ENCODE peak calls at places on chromosomes 11 and 22, in eight cellular contexts. One of them, this sample, is unnamed.
A peak's percentile ranks its signal among the peaks of the same experiment; 100 is the strongest.

GRCh38 chr22:31085493-31085824 is 4.3 kb downstream of the SMTN start:
- DNase-seq in lower lobe of right lung: no peak
- DNase-seq in neural progenitor cell: peak; percentile 66
- DNase-seq in sigmoid colon: peak; percentile 84
- DNase-seq in A549: no peak
- DNase-seq in PC-9: no peak
- DNase-seq in endothelial cell of umbilical vein: no peak
- DNase-seq in mammary epithelial cell: peak; percentile 62
- DNase-seq in this sample: no peak

GRCh38 chr22:46070215-46070721 is 80.1 kb upstream of the PPARA start:
- DNase-seq in lower lobe of right lung: peak; percentile 84
- DNase-seq in neural progenitor cell: peak; percentile 53
- DNase-seq in sigmoid colon: peak; percentile 91
- DNase-seq in A549: no peak
- DNase-seq in PC-9: peak; percentile 55
- DNase-seq in endothelial cell of umbilical vein: peak; percentile 52
- DNase-seq in mammary epithelial cell: peak; percentile 76
- DNase-seq in this sample: no peak

GRCh38 chr11:35232961-35233360 is 94.0 kb downstream of the CD44 start:
- DNase-seq in lower lobe of right lung: no peak
- DNase-seq in neural progenitor cell: no peak
- DNase-seq in sigmoid colon: no peak
- DNase-seq in A549: no peak
- DNase-seq in PC-9: no peak
- DNase-seq in endothelial cell of umbilical vein: no peak
- DNase-seq in mammary epithelial cell: no peak
- DNase-seq in this sample: no peak

GRCh38 chr22:37306494-37306829 is 24.2 kb downstream of the CYTH4 start:
- DNase-seq in lower lobe of right lung: no peak
- DNase-seq in neural progenitor cell: no peak
- DNase-seq in sigmoid colon: no peak
- DNase-seq in A549: no peak
- DNase-seq in PC-9: no peak
- DNase-seq in endothelial cell of umbilical vein: no peak
- DNase-seq in mammary epithelial cell: no peak
- DNase-seq in this sample: no peak

GRCh38 chr11:45400594-45400993 is 114.5 kb upstream of the SYT13 start:
- DNase-seq in lower lobe of right lung: no peak
- DNase-seq in neural progenitor cell: no peak
- DNase-seq in sigmoid colon: no peak
- DNase-seq in A549: no peak
- DNase-seq in PC-9: no peak
- DNase-seq in endothelial cell of umbilical vein: peak; percentile 41
- DNase-seq in mammary epithelial cell: no peak
- DNase-seq in this sample: no peak

GRCh38 chr22:20221421-20222340 is 46.4 kb downstream of the RTN4R start:
- DNase-seq in lower lobe of right lung: no peak
- DNase-seq in neural progenitor cell: no peak
- DNase-seq in sigmoid colon: no peak
- DNase-seq in A549: no peak
- DNase-seq in PC-9: no peak
- DNase-seq in endothelial cell of umbilical vein: no peak
- DNase-seq in mammary epithelial cell: no peak
- DNase-seq in this sample: no peak

GRCh38 chr11:70108250-70108649 is 30.1 kb downstream of the ANO1 start:
- DNase-seq in lower lobe of right lung: no peak
- DNase-seq in neural progenitor cell: no peak
- DNase-seq in sigmoid colon: peak; percentile 89
- DNase-seq in A549: no peak
- DNase-seq in PC-9: no peak
- DNase-seq in endothelial cell of umbilical vein: no peak
- DNase-seq in mammary epithelial cell: no peak
- DNase-seq in this sample: no peak

GRCh38 chr11:35144103-35144741 is 5.3 kb downstream of the CD44 start:
- DNase-seq in lower lobe of right lung: no peak
- DNase-seq in neural progenitor cell: no peak
- DNase-seq in sigmoid colon: no peak
- DNase-seq in A549: no peak
- DNase-seq in PC-9: peak; percentile 69
- DNase-seq in endothelial cell of umbilical vein: no peak
- DNase-seq in mammary epithelial cell: peak; percentile 87
- DNase-seq in this sample: no peak

GRCh38 chr11:128726464-128727139 is 32.7 kb downstream of the FLI1 start:
- DNase-seq in lower lobe of right lung: peak; percentile 67
- DNase-seq in neural progenitor cell: no peak
- DNase-seq in sigmoid colon: no peak
- DNase-seq in A549: no peak
- DNase-seq in PC-9: no peak
- DNase-seq in endothelial cell of umbilical vein: no peak
- DNase-seq in mammary epithelial cell: no peak
- DNase-seq in this sample: no peak

GRCh38 chr11:107301886-107302285 is 155.7 kb downstream of the CWF19L2 start:
- DNase-seq in lower lobe of right lung: no peak
- DNase-seq in neural progenitor cell: no peak
- DNase-seq in sigmoid colon: no peak
- DNase-seq in A549: no peak
- DNase-seq in PC-9: no peak
- DNase-seq in endothelial cell of umbilical vein: peak; percentile 54
- DNase-seq in mammary epithelial cell: peak; percentile 6
- DNase-seq in this sample: no peak

GRCh38 chr11:36750349-36750748 is 152.3 kb upstream of the RAG2 start:
- DNase-seq in lower lobe of right lung: no peak
- DNase-seq in neural progenitor cell: no peak
- DNase-seq in sigmoid colon: no peak
- DNase-seq in A549: no peak
- DNase-seq in PC-9: no peak
- DNase-seq in endothelial cell of umbilical vein: no peak
- DNase-seq in mammary epithelial cell: no peak
- DNase-seq in this sample: no peak

GRCh38 chr11:75891947-75892739 is 77.1 kb downstream of the UVRAG start:
- DNase-seq in lower lobe of right lung: no peak
- DNase-seq in neural progenitor cell: no peak
- DNase-seq in sigmoid colon: no peak
- DNase-seq in A549: no peak
- DNase-seq in PC-9: no peak
- DNase-seq in endothelial cell of umbilical vein: no peak
- DNase-seq in mammary epithelial cell: no peak
- DNase-seq in this sample: no peak

GRCh38 chr22:37484115-37485005 is 1.8 kb downstream of the MFNG start:
- DNase-seq in lower lobe of right lung: peak; percentile 95
- DNase-seq in neural progenitor cell: peak; percentile 71
- DNase-seq in sigmoid colon: peak; percentile 83
- DNase-seq in A549: no peak
- DNase-seq in PC-9: no peak
- DNase-seq in endothelial cell of umbilical vein: peak; percentile 88
- DNase-seq in mammary epithelial cell: no peak
- DNase-seq in this sample: no peak

GRCh38 chr11:2796091-2796490 is 89.5 kb downstream of the CDKN1C start:
- DNase-seq in lower lobe of right lung: no peak
- DNase-seq in neural progenitor cell: no peak
- DNase-seq in sigmoid colon: peak; percentile 54
- DNase-seq in A549: no peak
- DNase-seq in PC-9: no peak
- DNase-seq in endothelial cell of umbilical vein: no peak
- DNase-seq in mammary epithelial cell: no peak
- DNase-seq in this sample: no peak

GRCh38 chr11:73205666-73206343 is 12.3 kb upstream of the P2RY2 start:
- DNase-seq in lower lobe of right lung: no peak
- DNase-seq in neural progenitor cell: no peak
- DNase-seq in sigmoid colon: no peak
- DNase-seq in A549: no peak
- DNase-seq in PC-9: no peak
- DNase-seq in endothelial cell of umbilical vein: no peak
- DNase-seq in mammary epithelial cell: no peak
- DNase-seq in this sample: no peak

GRCh38 chr11:123707606-123708205 is 33.8 kb downstream of the ZNF202 start:
- DNase-seq in lower lobe of right lung: no peak
- DNase-seq in neural progenitor cell: peak; percentile 79
- DNase-seq in sigmoid colon: no peak
- DNase-seq in A549: peak; percentile 50
- DNase-seq in PC-9: peak; percentile 54
- DNase-seq in endothelial cell of umbilical vein: peak; percentile 75
- DNase-seq in mammary epithelial cell: peak; percentile 52
- DNase-seq in this sample: no peak

GRCh38 chr11:34208266-34209135 is 103.1 kb downstream of the NAT10 start:
- DNase-seq in lower lobe of right lung: no peak
- DNase-seq in neural progenitor cell: no peak
- DNase-seq in sigmoid colon: no peak
- DNase-seq in A549: peak; percentile 44
- DNase-seq in PC-9: peak; percentile 62
- DNase-seq in endothelial cell of umbilical vein: no peak
- DNase-seq in mammary epithelial cell: peak; percentile 82
- DNase-seq in this sample: no peak

GRCh38 chr22:30305519-30305905 is 16.2 kb upstream of the CASTOR1 start:
- DNase-seq in lower lobe of right lung: no peak
- DNase-seq in neural progenitor cell: no peak
- DNase-seq in sigmoid colon: peak; percentile 87
- DNase-seq in A549: no peak
- DNase-seq in PC-9: no peak
- DNase-seq in endothelial cell of umbilical vein: peak; percentile 55
- DNase-seq in mammary epithelial cell: no peak
- DNase-seq in this sample: no peak

GRCh38 chr22:23523746-23524145 is 56.3 kb downstream of the IGLL1 start:
- DNase-seq in lower lobe of right lung: peak; percentile 13
- DNase-seq in neural progenitor cell: no peak
- DNase-seq in sigmoid colon: no peak
- DNase-seq in A549: no peak
- DNase-seq in PC-9: no peak
- DNase-seq in endothelial cell of umbilical vein: no peak
- DNase-seq in mammary epithelial cell: no peak
- DNase-seq in this sample: no peak
- TF ChIP-seq CTCF in lower lobe of right lung: no peak
- TF ChIP-seq CTCF in neural progenitor cell: no peak
- TF ChIP-seq CTCF in sigmoid colon: no peak
- TF ChIP-seq CTCF in A549: no peak
- TF ChIP-seq CTCF in PC-9: no peak
- TF ChIP-seq CTCF in endothelial cell of umbilical vein: no peak
- TF ChIP-seq CTCF in mammary epithelial cell: no peak
- TF ChIP-seq CTCF in this sample: no peak

GRCh38 chr22:39532215-39533071 is at the start of gene RPS19BP1:
- DNase-seq in lower lobe of right lung: peak; percentile 99
- DNase-seq in neural progenitor cell: peak; percentile 99
- DNase-seq in sigmoid colon: peak; percentile 100
- DNase-seq in A549: peak; percentile 85
- DNase-seq in PC-9: peak; percentile 100
- DNase-seq in endothelial cell of umbilical vein: peak; percentile 98
- DNase-seq in mammary epithelial cell: peak; percentile 100
- DNase-seq in this sample: peak; percentile 97

GRCh38 chr22:39528681-39529486 is 3.7 kb downstream of the RPS19BP1 start:
- DNase-seq in lower lobe of right lung: peak; percentile 95
- DNase-seq in neural progenitor cell: peak; percentile 95
- DNase-seq in sigmoid colon: peak; percentile 96
- DNase-seq in A549: peak; percentile 53
- DNase-seq in PC-9: peak; percentile 91
- DNase-seq in endothelial cell of umbilical vein: peak; percentile 82
- DNase-seq in mammary epithelial cell: peak; percentile 85
- DNase-seq in this sample: peak; percentile 59

GRCh38 chr22:39529487-39529851 is 3.1 kb downstream of the RPS19BP1 start:
- DNase-seq in lower lobe of right lung: no peak
- DNase-seq in neural progenitor cell: no peak
- DNase-seq in sigmoid colon: no peak
- DNase-seq in A549: no peak
- DNase-seq in PC-9: no peak
- DNase-seq in endothelial cell of umbilical vein: no peak
- DNase-seq in mammary epithelial cell: no peak
- DNase-seq in this sample: no peak

GRCh38 chr22:39530136-39530535 is 2.4 kb downstream of the RPS19BP1 start:
- DNase-seq in lower lobe of right lung: peak; percentile 34
- DNase-seq in neural progenitor cell: no peak
- DNase-seq in sigmoid colon: no peak
- DNase-seq in A549: no peak
- DNase-seq in PC-9: no peak
- DNase-seq in endothelial cell of umbilical vein: no peak
- DNase-seq in mammary epithelial cell: no peak
- DNase-seq in this sample: no peak

DNA sequence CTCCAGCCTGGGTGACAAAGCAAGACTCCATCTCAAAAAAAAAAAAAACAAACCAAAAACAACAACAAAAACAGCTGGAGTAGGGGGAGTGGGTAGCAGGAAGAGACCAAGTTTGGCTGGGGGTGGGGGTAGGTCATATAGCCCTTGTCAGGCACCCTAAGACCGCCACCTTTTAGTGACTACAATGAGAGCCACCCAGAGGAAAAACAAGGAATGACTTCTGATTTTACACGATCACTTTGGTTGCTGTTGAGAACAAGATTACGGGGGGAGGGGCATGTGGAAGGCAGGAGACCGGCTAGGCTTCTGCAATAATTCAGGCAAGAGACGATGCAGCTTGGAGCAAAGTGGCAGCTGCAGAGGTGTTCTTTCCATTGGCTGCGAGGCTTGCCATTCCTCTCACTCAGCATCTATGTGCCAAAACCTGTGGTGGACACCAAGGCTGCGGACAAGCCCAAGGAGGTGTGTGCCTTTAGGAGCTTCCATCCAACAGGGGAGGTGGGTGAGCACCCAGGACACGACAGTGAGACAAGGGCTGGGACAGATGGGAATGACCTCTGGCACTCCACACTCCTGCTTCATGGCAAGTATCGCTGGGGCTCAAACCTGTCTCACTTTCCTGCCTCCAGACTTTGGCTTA is 1.7 kb downstream of the RPS19BP1 start:
- DNase-seq in lower lobe of right lung: peak; percentile 38
- DNase-seq in neural progenitor cell: peak; percentile 53
- DNase-seq in sigmoid colon: no peak
- DNase-seq in A549: no peak
- DNase-seq in PC-9: no peak
- DNase-seq in endothelial cell of umbilical vein: peak; percentile 36
- DNase-seq in mammary epithelial cell: no peak
- DNase-seq in this sample: no peak
- H3K4me1 ChIP-seq in lower lobe of right lung: peaks cover 69% of the 10 kb centered on the region
- H3K4me1 ChIP-seq in neural progenitor cell: peaks cover 23% of the 10 kb centered on the region
- H3K4me1 ChIP-seq in sigmoid colon: peaks cover 70% of the 10 kb centered on the region
- H3K4me1 ChIP-seq in A549: peaks cover 33% of the 10 kb centered on the region
- H3K4me1 ChIP-seq in PC-9: peaks cover 46% of the 10 kb centered on the region
- H3K4me1 ChIP-seq in endothelial cell of umbilical vein: peaks cover 30% of the 10 kb centered on the region
- H3K4me1 ChIP-seq in mammary epithelial cell: peaks cover 42% of the 10 kb centered on the region
- H3K4me1 ChIP-seq in this sample: peaks cover 67% of the 10 kb centered on the region

GRCh38 chr11:115238802-115239201 is 265.4 kb downstream of the CADM1 start:
- DNase-seq in lower lobe of right lung: no peak
- DNase-seq in neural progenitor cell: no peak
- DNase-seq in sigmoid colon: no peak
- DNase-seq in A549: no peak
- DNase-seq in PC-9: no peak
- DNase-seq in endothelial cell of umbilical vein: no peak
- DNase-seq in mammary epithelial cell: no peak
- DNase-seq in this sample: no peak
- TF ChIP-seq CTCF in lower lobe of right lung: no peak
- TF ChIP-seq CTCF in neural progenitor cell: peak; percentile 26
- TF ChIP-seq CTCF in sigmoid colon: no peak
- TF ChIP-seq CTCF in A549: no peak
- TF ChIP-seq CTCF in PC-9: no peak
- TF ChIP-seq CTCF in endothelial cell of umbilical vein: no peak
- TF ChIP-seq CTCF in mammary epithelial cell: no peak
- TF ChIP-seq CTCF in this sample: no peak

DNA sequence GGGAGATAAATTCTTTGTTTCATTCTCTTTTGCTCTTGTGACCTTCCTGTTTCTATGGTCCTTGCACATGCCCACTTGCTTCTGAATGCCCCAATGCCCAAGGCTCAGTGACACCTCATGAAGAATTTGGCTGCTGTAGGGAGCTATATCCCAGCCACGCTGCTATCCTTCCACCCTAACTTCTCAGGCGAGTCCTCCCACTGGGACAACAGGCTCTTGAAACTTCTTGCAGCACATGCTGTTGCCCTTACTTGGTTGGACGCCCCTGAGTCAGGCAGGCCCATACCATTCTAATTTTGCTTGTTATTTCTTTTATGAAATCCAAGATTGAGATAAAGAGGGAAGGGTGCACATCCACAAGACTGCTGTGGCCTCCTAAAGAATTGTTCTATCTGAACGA is 57.6 kb upstream of the BLID start:
- DNase-seq in lower lobe of right lung: no peak
- DNase-seq in neural progenitor cell: no peak
- DNase-seq in sigmoid colon: no peak
- DNase-seq in A549: no peak
- DNase-seq in PC-9: no peak
- DNase-seq in endothelial cell of umbilical vein: no peak
- DNase-seq in mammary epithelial cell: no peak
- DNase-seq in this sample: no peak
- H3K4me1 ChIP-seq in lower lobe of right lung: no peaks in the 10 kb centered on the region
- H3K4me1 ChIP-seq in neural progenitor cell: no peaks in the 10 kb centered on the region
- H3K4me1 ChIP-seq in sigmoid colon: peaks cover 4% of the 10 kb centered on the region
- H3K4me1 ChIP-seq in A549: peaks cover 59% of the 10 kb centered on the region
- H3K4me1 ChIP-seq in PC-9: peaks cover 52% of the 10 kb centered on the region
- H3K4me1 ChIP-seq in endothelial cell of umbilical vein: peaks cover 64% of the 10 kb centered on the region
- H3K4me1 ChIP-seq in mammary epithelial cell: peaks cover 74% of the 10 kb centered on the region
- H3K4me1 ChIP-seq in this sample: peaks cover 13% of the 10 kb centered on the region